ENCODE peak calls at places on chromosomes 4 and X, in ten cellular contexts. One of them, this sample, is unnamed.

GRCh38 chr4:8727546-8728510 is 135.3 kb downstream of the CPZ start:
- DNase-seq in omental fat pad: no peak
- DNase-seq in stimulated activated CD8-positive, alpha-beta memory T cell treated with anti-CD3 and anti-CD28 coated beads, Interleukin-2, amount 100 ng/mL, for 1 hour: no peak
- DNase-seq in T follicular helper cell: no peak
- DNase-seq in sciatic nerve: peak
- DNase-seq in COR-L47: no peak
- DNase-seq in activated CD8-positive, alpha-beta T cell treated with anti-CD3 and anti-CD28 coated beads for 36 hours: peak
- DNase-seq in left ventricle myocardium superior: no peak
- DNase-seq in EL: no peak
- DNase-seq in Peyer's patch: peak
- DNase-seq in this sample: peak

GRCh38 chrX:151714367-151714766 is 1.5 kb upstream of the FATE1 start:
- DNase-seq in Peyer's patch: no peak
- DNase-seq in stimulated activated CD8-positive, alpha-beta memory T cell treated with anti-CD3 and anti-CD28 coated beads, Interleukin-2, amount 100 ng/mL, for 1 hour: no peak
- DNase-seq in left ventricle myocardium superior: no peak
- DNase-seq in omental fat pad: no peak
- DNase-seq in EL: no peak
- DNase-seq in T follicular helper cell: no peak
- DNase-seq in activated CD8-positive, alpha-beta T cell treated with anti-CD3 and anti-CD28 coated beads for 36 hours: no peak
- DNase-seq in sciatic nerve: no peak
- DNase-seq in COR-L47: no peak
- DNase-seq in this sample: no peak

GRCh38 chr4:9685692-9686091 is 95.7 kb upstream of the DRD5 start:
- DNase-seq in omental fat pad: no peak
- DNase-seq in T follicular helper cell: no peak
- DNase-seq in sciatic nerve: no peak
- DNase-seq in activated CD8-positive, alpha-beta T cell treated with anti-CD3 and anti-CD28 coated beads for 36 hours: no peak
- DNase-seq in COR-L47: no peak
- DNase-seq in stimulated activated CD8-positive, alpha-beta memory T cell treated with anti-CD3 and anti-CD28 coated beads, Interleukin-2, amount 100 ng/mL, for 1 hour: no peak
- DNase-seq in Peyer's patch: no peak
- DNase-seq in EL: no peak
- DNase-seq in left ventricle myocardium superior: no peak
- DNase-seq in this sample: no peak

GRCh38 chrX:13169688-13170087 is 125.3 kb upstream of the FAM9C start:
- DNase-seq in COR-L47: no peak
- DNase-seq in EL: no peak
- DNase-seq in activated CD8-positive, alpha-beta T cell treated with anti-CD3 and anti-CD28 coated beads for 36 hours: no peak
- DNase-seq in stimulated activated CD8-positive, alpha-beta memory T cell treated with anti-CD3 and anti-CD28 coated beads, Interleukin-2, amount 100 ng/mL, for 1 hour: no peak
- DNase-seq in omental fat pad: no peak
- DNase-seq in Peyer's patch: no peak
- DNase-seq in sciatic nerve: no peak
- DNase-seq in T follicular helper cell: no peak
- DNase-seq in left ventricle myocardium superior: no peak
- DNase-seq in this sample: no peak

GRCh38 chrX:14029425-14030247 is at the start of gene GEMIN8:
- DNase-seq in T follicular helper cell: peak
- DNase-seq in EL: peak
- DNase-seq in COR-L47: peak
- DNase-seq in sciatic nerve: peak
- DNase-seq in activated CD8-positive, alpha-beta T cell treated with anti-CD3 and anti-CD28 coated beads for 36 hours: peak
- DNase-seq in left ventricle myocardium superior: peak
- DNase-seq in Peyer's patch: peak
- DNase-seq in stimulated activated CD8-positive, alpha-beta memory T cell treated with anti-CD3 and anti-CD28 coated beads, Interleukin-2, amount 100 ng/mL, for 1 hour: peak
- DNase-seq in omental fat pad: peak
- DNase-seq in this sample: peak

GRCh38 chrX:152072236-152072635 is 66.1 kb downstream of the MAGEA10 start:
- DNase-seq in omental fat pad: no peak
- DNase-seq in left ventricle myocardium superior: no peak
- DNase-seq in COR-L47: no peak
- DNase-seq in T follicular helper cell: no peak
- DNase-seq in Peyer's patch: no peak
- DNase-seq in EL: peak
- DNase-seq in stimulated activated CD8-positive, alpha-beta memory T cell treated with anti-CD3 and anti-CD28 coated beads, Interleukin-2, amount 100 ng/mL, for 1 hour: no peak
- DNase-seq in activated CD8-positive, alpha-beta T cell treated with anti-CD3 and anti-CD28 coated beads for 36 hours: no peak
- DNase-seq in sciatic nerve: no peak
- DNase-seq in this sample: no peak

GRCh38 chr4:110830461-110830860 is 207.6 kb upstream of the PITX2 start:
- DNase-seq in sciatic nerve: no peak
- DNase-seq in activated CD8-positive, alpha-beta T cell treated with anti-CD3 and anti-CD28 coated beads for 36 hours: no peak
- DNase-seq in Peyer's patch: no peak
- DNase-seq in omental fat pad: no peak
- DNase-seq in stimulated activated CD8-positive, alpha-beta memory T cell treated with anti-CD3 and anti-CD28 coated beads, Interleukin-2, amount 100 ng/mL, for 1 hour: no peak
- DNase-seq in EL: no peak
- DNase-seq in COR-L47: no peak
- DNase-seq in T follicular helper cell: no peak
- DNase-seq in left ventricle myocardium superior: no peak
- DNase-seq in this sample: no peak

GRCh38 chr4:74661427-74662171 is 132.7 kb downstream of the BTC start:
- DNase-seq in Peyer's patch: no peak
- DNase-seq in sciatic nerve: no peak
- DNase-seq in left ventricle myocardium superior: no peak
- DNase-seq in stimulated activated CD8-positive, alpha-beta memory T cell treated with anti-CD3 and anti-CD28 coated beads, Interleukin-2, amount 100 ng/mL, for 1 hour: no peak
- DNase-seq in COR-L47: no peak
- DNase-seq in T follicular helper cell: no peak
- DNase-seq in omental fat pad: no peak
- DNase-seq in EL: peak
- DNase-seq in activated CD8-positive, alpha-beta T cell treated with anti-CD3 and anti-CD28 coated beads for 36 hours: no peak
- DNase-seq in this sample: no peak

GRCh38 chrX:153494541-153495361 is at the start of gene BGN:
- DNase-seq in EL: peak
- DNase-seq in omental fat pad: no peak
- DNase-seq in sciatic nerve: peak
- DNase-seq in COR-L47: peak
- DNase-seq in left ventricle myocardium superior: peak
- DNase-seq in activated CD8-positive, alpha-beta T cell treated with anti-CD3 and anti-CD28 coated beads for 36 hours: peak
- DNase-seq in stimulated activated CD8-positive, alpha-beta memory T cell treated with anti-CD3 and anti-CD28 coated beads, Interleukin-2, amount 100 ng/mL, for 1 hour: no peak
- DNase-seq in T follicular helper cell: no peak
- DNase-seq in Peyer's patch: no peak
- DNase-seq in this sample: no peak

GRCh38 chrX:17377795-17378194 is 2.8 kb downstream of the NHS start:
- DNase-seq in T follicular helper cell: no peak
- DNase-seq in sciatic nerve: no peak
- DNase-seq in activated CD8-positive, alpha-beta T cell treated with anti-CD3 and anti-CD28 coated beads for 36 hours: peak
- DNase-seq in EL: no peak
- DNase-seq in COR-L47: no peak
- DNase-seq in stimulated activated CD8-positive, alpha-beta memory T cell treated with anti-CD3 and anti-CD28 coated beads, Interleukin-2, amount 100 ng/mL, for 1 hour: no peak
- DNase-seq in left ventricle myocardium superior: no peak
- DNase-seq in omental fat pad: no peak
- DNase-seq in Peyer's patch: no peak
- DNase-seq in this sample: no peak

GRCh38 chr4:164512124-164512523 is 241.8 kb upstream of the SMIM31 start:
- DNase-seq in stimulated activated CD8-positive, alpha-beta memory T cell treated with anti-CD3 and anti-CD28 coated beads, Interleukin-2, amount 100 ng/mL, for 1 hour: no peak
- DNase-seq in activated CD8-positive, alpha-beta T cell treated with anti-CD3 and anti-CD28 coated beads for 36 hours: no peak
- DNase-seq in Peyer's patch: no peak
- DNase-seq in sciatic nerve: no peak
- DNase-seq in T follicular helper cell: no peak
- DNase-seq in left ventricle myocardium superior: no peak
- DNase-seq in EL: no peak
- DNase-seq in COR-L47: no peak
- DNase-seq in omental fat pad: no peak
- DNase-seq in this sample: no peak

GRCh38 chr4:153919667-153920066 is 130.8 kb upstream of the SFRP2 start:
- DNase-seq in Peyer's patch: no peak
- DNase-seq in left ventricle myocardium superior: no peak
- DNase-seq in EL: no peak
- DNase-seq in stimulated activated CD8-positive, alpha-beta memory T cell treated with anti-CD3 and anti-CD28 coated beads, Interleukin-2, amount 100 ng/mL, for 1 hour: no peak
- DNase-seq in omental fat pad: no peak
- DNase-seq in COR-L47: no peak
- DNase-seq in T follicular helper cell: no peak
- DNase-seq in activated CD8-positive, alpha-beta T cell treated with anti-CD3 and anti-CD28 coated beads for 36 hours: no peak
- DNase-seq in sciatic nerve: no peak
- DNase-seq in this sample: no peak

GRCh38 chrX:120291211-120291610 is 20.1 kb downstream of the TMEM255A start:
- DNase-seq in stimulated activated CD8-positive, alpha-beta memory T cell treated with anti-CD3 and anti-CD28 coated beads, Interleukin-2, amount 100 ng/mL, for 1 hour: no peak
- DNase-seq in Peyer's patch: no peak
- DNase-seq in COR-L47: no peak
- DNase-seq in T follicular helper cell: no peak
- DNase-seq in EL: no peak
- DNase-seq in activated CD8-positive, alpha-beta T cell treated with anti-CD3 and anti-CD28 coated beads for 36 hours: no peak
- DNase-seq in left ventricle myocardium superior: no peak
- DNase-seq in omental fat pad: no peak
- DNase-seq in sciatic nerve: no peak
- DNase-seq in this sample: no peak

GRCh38 chr4:182310316-182310715 is 67.1 kb downstream of the TENM3 start:
- DNase-seq in sciatic nerve: no peak
- DNase-seq in EL: no peak
- DNase-seq in Peyer's patch: no peak
- DNase-seq in omental fat pad: no peak
- DNase-seq in left ventricle myocardium superior: no peak
- DNase-seq in T follicular helper cell: no peak
- DNase-seq in stimulated activated CD8-positive, alpha-beta memory T cell treated with anti-CD3 and anti-CD28 coated beads, Interleukin-2, amount 100 ng/mL, for 1 hour: no peak
- DNase-seq in activated CD8-positive, alpha-beta T cell treated with anti-CD3 and anti-CD28 coated beads for 36 hours: no peak
- DNase-seq in COR-L47: no peak
- DNase-seq in this sample: no peak

GRCh38 chrX:149152941-149153340 is 352.2 kb downstream of the IDS start:
- DNase-seq in omental fat pad: no peak
- DNase-seq in activated CD8-positive, alpha-beta T cell treated with anti-CD3 and anti-CD28 coated beads for 36 hours: no peak
- DNase-seq in Peyer's patch: no peak
- DNase-seq in EL: no peak
- DNase-seq in stimulated activated CD8-positive, alpha-beta memory T cell treated with anti-CD3 and anti-CD28 coated beads, Interleukin-2, amount 100 ng/mL, for 1 hour: no peak
- DNase-seq in COR-L47: no peak
- DNase-seq in sciatic nerve: no peak
- DNase-seq in T follicular helper cell: no peak
- DNase-seq in left ventricle myocardium superior: no peak
- DNase-seq in this sample: no peak

GRCh38 chr4:20430555-20430954 is 178.8 kb downstream of the SLIT2 start:
- DNase-seq in omental fat pad: no peak
- DNase-seq in left ventricle myocardium superior: no peak
- DNase-seq in COR-L47: no peak
- DNase-seq in T follicular helper cell: no peak
- DNase-seq in stimulated activated CD8-positive, alpha-beta memory T cell treated with anti-CD3 and anti-CD28 coated beads, Interleukin-2, amount 100 ng/mL, for 1 hour: no peak
- DNase-seq in EL: peak
- DNase-seq in sciatic nerve: no peak
- DNase-seq in Peyer's patch: peak
- DNase-seq in activated CD8-positive, alpha-beta T cell treated with anti-CD3 and anti-CD28 coated beads for 36 hours: no peak
- DNase-seq in this sample: no peak

GRCh38 chr4:96145671-96146070 is 305.8 kb downstream of the PDHA2 start:
- DNase-seq in Peyer's patch: no peak
- DNase-seq in omental fat pad: no peak
- DNase-seq in COR-L47: no peak
- DNase-seq in stimulated activated CD8-positive, alpha-beta memory T cell treated with anti-CD3 and anti-CD28 coated beads, Interleukin-2, amount 100 ng/mL, for 1 hour: no peak
- DNase-seq in T follicular helper cell: no peak
- DNase-seq in EL: no peak
- DNase-seq in activated CD8-positive, alpha-beta T cell treated with anti-CD3 and anti-CD28 coated beads for 36 hours: no peak
- DNase-seq in left ventricle myocardium superior: no peak
- DNase-seq in sciatic nerve: no peak
- DNase-seq in this sample: no peak

GRCh38 chr4:184787766-184788503 is 37.8 kb downstream of the ACSL1 start:
- DNase-seq in activated CD8-positive, alpha-beta T cell treated with anti-CD3 and anti-CD28 coated beads for 36 hours: no peak
- DNase-seq in T follicular helper cell: no peak
- DNase-seq in EL: no peak
- DNase-seq in COR-L47: no peak
- DNase-seq in omental fat pad: no peak
- DNase-seq in sciatic nerve: no peak
- DNase-seq in stimulated activated CD8-positive, alpha-beta memory T cell treated with anti-CD3 and anti-CD28 coated beads, Interleukin-2, amount 100 ng/mL, for 1 hour: no peak
- DNase-seq in left ventricle myocardium superior: no peak
- DNase-seq in Peyer's patch: no peak
- DNase-seq in this sample: no peak

GRCh38 chr4:44629280-44629866 is 22.1 kb downstream of the YIPF7 start:
- DNase-seq in T follicular helper cell: peak
- DNase-seq in COR-L47: peak
- DNase-seq in omental fat pad: no peak
- DNase-seq in activated CD8-positive, alpha-beta T cell treated with anti-CD3 and anti-CD28 coated beads for 36 hours: peak
- DNase-seq in EL: peak
- DNase-seq in left ventricle myocardium superior: no peak
- DNase-seq in sciatic nerve: no peak
- DNase-seq in stimulated activated CD8-positive, alpha-beta memory T cell treated with anti-CD3 and anti-CD28 coated beads, Interleukin-2, amount 100 ng/mL, for 1 hour: no peak
- DNase-seq in Peyer's patch: peak
- DNase-seq in this sample: peak

GRCh38 chr4:121789960-121790829 is 10.9 kb upstream of the EXOSC9 start:
- DNase-seq in T follicular helper cell: no peak
- DNase-seq in activated CD8-positive, alpha-beta T cell treated with anti-CD3 and anti-CD28 coated beads for 36 hours: no peak
- DNase-seq in Peyer's patch: no peak
- DNase-seq in left ventricle myocardium superior: no peak
- DNase-seq in omental fat pad: no peak
- DNase-seq in stimulated activated CD8-positive, alpha-beta memory T cell treated with anti-CD3 and anti-CD28 coated beads, Interleukin-2, amount 100 ng/mL, for 1 hour: no peak
- DNase-seq in sciatic nerve: no peak
- DNase-seq in COR-L47: no peak
- DNase-seq in EL: peak
- DNase-seq in this sample: no peak

GRCh38 chrX:40090050-40090804 is 7.5 kb downstream of the BCOR start:
- DNase-seq in activated CD8-positive, alpha-beta T cell treated with anti-CD3 and anti-CD28 coated beads for 36 hours: peak
- DNase-seq in EL: peak
- DNase-seq in left ventricle myocardium superior: peak
- DNase-seq in T follicular helper cell: no peak
- DNase-seq in sciatic nerve: no peak
- DNase-seq in Peyer's patch: peak
- DNase-seq in COR-L47: no peak
- DNase-seq in stimulated activated CD8-positive, alpha-beta memory T cell treated with anti-CD3 and anti-CD28 coated beads, Interleukin-2, amount 100 ng/mL, for 1 hour: no peak
- DNase-seq in omental fat pad: no peak
- DNase-seq in this sample: no peak

GRCh38 chrX:65536291-65536690 is 1.7 kb upstream of the LAS1L start:
- DNase-seq in sciatic nerve: no peak
- DNase-seq in COR-L47: no peak
- DNase-seq in Peyer's patch: no peak
- DNase-seq in stimulated activated CD8-positive, alpha-beta memory T cell treated with anti-CD3 and anti-CD28 coated beads, Interleukin-2, amount 100 ng/mL, for 1 hour: no peak
- DNase-seq in omental fat pad: no peak
- DNase-seq in T follicular helper cell: no peak
- DNase-seq in activated CD8-positive, alpha-beta T cell treated with anti-CD3 and anti-CD28 coated beads for 36 hours: no peak
- DNase-seq in EL: no peak
- DNase-seq in left ventricle myocardium superior: no peak
- DNase-seq in this sample: no peak

GRCh38 chr4:140260227-140260626 is 106.2 kb upstream of the MAML3 start:
- DNase-seq in Peyer's patch: no peak
- DNase-seq in T follicular helper cell: no peak
- DNase-seq in EL: peak
- DNase-seq in activated CD8-positive, alpha-beta T cell treated with anti-CD3 and anti-CD28 coated beads for 36 hours: no peak
- DNase-seq in left ventricle myocardium superior: no peak
- DNase-seq in omental fat pad: no peak
- DNase-seq in COR-L47: no peak
- DNase-seq in sciatic nerve: no peak
- DNase-seq in stimulated activated CD8-positive, alpha-beta memory T cell treated with anti-CD3 and anti-CD28 coated beads, Interleukin-2, amount 100 ng/mL, for 1 hour: no peak
- DNase-seq in this sample: no peak

GRCh38 chr4:163493643-163494359 is 689 bp upstream of the TMA16 start:
- DNase-seq in stimulated activated CD8-positive, alpha-beta memory T cell treated with anti-CD3 and anti-CD28 coated beads, Interleukin-2, amount 100 ng/mL, for 1 hour: no peak
- DNase-seq in Peyer's patch: peak
- DNase-seq in activated CD8-positive, alpha-beta T cell treated with anti-CD3 and anti-CD28 coated beads for 36 hours: peak
- DNase-seq in left ventricle myocardium superior: peak
- DNase-seq in EL: no peak
- DNase-seq in COR-L47: no peak
- DNase-seq in sciatic nerve: peak
- DNase-seq in omental fat pad: no peak
- DNase-seq in T follicular helper cell: no peak
- DNase-seq in this sample: no peak

This sample was measured in natural killer cell treated with Interleukin-12 subunit alpha and Interleukin-12 subunit beta and Interleukin-15 and Interleukin-18, amount 100 ng/mL, for 72 hours.